ENCODE peak calls at places on chromosomes 3 and 15, in seven cellular contexts. Q, L, N, P, V, S and G are unnamed samples.

GRCh38 chr3:39144095-39144747 is 9.2 kb downstream of the CSRNP1 start:
- DNase-seq in V (no peak), L (peak; percentile 64), Q (no peak), N (no peak), P (no peak), S (no peak), G (no peak)

GRCh38 chr15:66080791-66081475 is 172.6 kb downstream of the MEGF11 start:
- DNase-seq in N (peak; percentile 41), Q (peak; percentile 17), P (peak; percentile 81), L (peak; percentile 58), S (peak; percentile 73), V (peak; percentile 45), G (no peak)

GRCh38 chr3:132380979-132381944 is 36.0 kb upstream of the DNAJC13 start:
- DNase-seq in N (peak; percentile 21), L (no peak), P (peak; percentile 58), V (no peak), Q (no peak), S (no peak), G (no peak)

GRCh38 chr3:24483873-24484272 is 10.8 kb downstream of the THRB start:
- DNase-seq in L (no peak), Q (no peak), P (no peak), N (no peak), S (no peak), V (no peak), G (no peak)

GRCh38 chr3:37320276-37320675 is 145.9 kb upstream of the LRRFIP2 start:
- DNase-seq in V (no peak), S (no peak), P (no peak), Q (no peak), L (no peak), N (no peak), G (no peak)

GRCh38 chr3:49906004-49906860 is 2.6 kb upstream of the MST1R start:
- DNase-seq in N (peak; percentile 31), L (no peak), V (peak; percentile 19), S (no peak), P (peak; percentile 84), Q (peak; percentile 81), G (peak; percentile 82)

GRCh38 chr3:184322731-184323487 is 8.5 kb downstream of the EIF4G1 start:
- DNase-seq in Q (no peak), L (no peak), V (no peak), N (peak; percentile 90), S (no peak), P (peak; percentile 70), G (no peak)

GRCh38 chr15:90154861-90155626 is 46.1 kb upstream of the SEMA4B start:
- DNase-seq in Q (no peak), S (no peak), L (peak; percentile 78), N (peak; percentile 76), P (no peak), V (peak; percentile 91), G (no peak)

GRCh38 chr15:90822204-90822955 is 46.0 kb upstream of the FURIN start:
- DNase-seq in L (peak; percentile 25), Q (no peak), P (no peak), S (no peak), V (no peak), N (no peak), G (no peak)

DNA sequence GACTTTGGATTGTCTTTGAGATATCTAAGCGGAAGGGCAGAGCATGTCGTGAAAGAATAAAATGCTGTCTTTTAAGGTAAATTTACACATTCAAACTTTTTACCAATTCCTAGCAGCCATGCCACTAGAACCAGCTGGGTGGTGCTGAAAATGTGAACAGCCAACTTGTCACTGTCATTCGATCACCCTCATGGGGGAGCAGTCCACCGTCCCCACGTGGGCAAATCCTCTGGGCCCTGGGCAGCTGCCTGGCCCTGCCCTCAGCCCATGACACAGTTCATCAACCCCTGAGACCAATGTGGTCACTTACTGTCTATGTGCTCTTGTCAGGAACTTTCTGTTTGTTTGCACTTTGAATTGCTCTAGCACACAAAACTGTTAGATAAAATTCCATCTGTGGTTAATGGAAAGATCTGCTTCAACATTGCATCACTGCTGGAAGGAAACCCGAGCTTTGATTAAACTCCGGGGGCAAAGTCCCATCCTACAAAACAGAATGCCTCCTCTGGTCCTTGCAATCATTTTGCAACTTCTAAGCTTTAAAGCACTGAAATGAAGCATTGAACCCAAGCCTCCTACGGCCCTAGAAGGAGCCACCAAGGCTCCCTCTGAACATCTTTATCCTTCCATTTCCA is 50.1 kb downstream of the PCSK6 start:
- DNase-seq in Q (no peak), S (peak; percentile 19), L (no peak), N (peak; percentile 29), P (peak; percentile 72), V (peak; percentile 22), G (peak; percentile 68)
- TF ChIP-seq CTCF in Q (no peak), S (no peak), L (no peak), N (no peak), P (no peak), V (no peak), G (no peak)

DNA sequence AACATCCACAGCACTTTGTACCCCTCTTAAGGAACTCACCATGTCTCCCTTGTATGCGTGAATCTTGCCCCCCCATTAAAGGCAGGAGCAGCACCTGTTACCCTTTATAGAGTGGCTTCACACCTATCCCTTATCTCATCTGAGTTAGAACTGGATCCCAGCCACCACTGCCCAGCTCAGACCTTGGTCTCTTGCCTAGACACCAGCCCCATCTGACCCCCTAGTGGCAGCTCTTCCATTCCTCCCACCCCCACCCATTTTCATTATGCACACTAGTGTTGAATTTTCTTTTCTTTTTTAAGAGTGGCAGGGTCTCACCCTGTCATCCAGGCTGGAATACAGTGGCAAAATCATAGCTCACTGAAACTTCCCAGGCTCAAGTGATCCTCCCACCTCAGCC is 3.2 kb upstream of the ZFYVE19 start:
- DNase-seq in P (no peak), V (no peak), N (no peak), L (no peak), S (no peak), Q (no peak), G (no peak)
- TF ChIP-seq CTCF in P (no peak), V (peak; percentile 24), N (no peak), L (no peak), S (peak; percentile 10), Q (no peak), G (no peak)

GRCh38 chr15:84108725-84109124 is 126.8 kb upstream of the GOLGA6L4 start:
- DNase-seq in N (peak; percentile 38), L (no peak), P (no peak), Q (no peak), V (peak; percentile 2), S (no peak), G (no peak)
- TF ChIP-seq CTCF in N (peak; percentile 21), L (no peak), P (no peak), Q (no peak), V (peak; percentile 44), S (peak; percentile 69), G (no peak)

DNA sequence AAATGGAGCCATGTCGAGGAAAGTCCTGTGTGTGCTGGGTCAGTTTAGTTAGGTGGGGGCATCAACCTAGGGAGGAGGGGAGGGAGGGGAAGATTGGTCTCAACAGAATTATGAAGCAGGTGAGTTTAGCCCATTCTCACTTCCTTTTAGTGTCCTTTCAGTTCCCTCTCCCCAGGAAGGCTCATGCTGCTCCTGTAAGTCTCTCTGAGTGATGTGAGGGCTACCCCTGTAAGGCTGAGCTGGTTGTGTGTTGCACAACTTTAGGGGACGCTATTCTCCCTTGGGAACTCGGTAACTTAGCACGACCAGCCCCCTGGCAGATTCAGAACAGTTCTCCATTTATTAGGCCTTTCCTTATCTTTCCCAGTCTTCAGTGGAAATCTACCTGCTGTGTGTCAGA is 21.2 kb downstream of the IL5RA start:
- DNase-seq in L (no peak), P (no peak), Q (no peak), N (no peak), V (no peak), S (no peak), G (no peak)
- TF ChIP-seq CTCF in L (no peak), P (no peak), Q (no peak), N (no peak), V (no peak), S (no peak), G (no peak)

DNA sequence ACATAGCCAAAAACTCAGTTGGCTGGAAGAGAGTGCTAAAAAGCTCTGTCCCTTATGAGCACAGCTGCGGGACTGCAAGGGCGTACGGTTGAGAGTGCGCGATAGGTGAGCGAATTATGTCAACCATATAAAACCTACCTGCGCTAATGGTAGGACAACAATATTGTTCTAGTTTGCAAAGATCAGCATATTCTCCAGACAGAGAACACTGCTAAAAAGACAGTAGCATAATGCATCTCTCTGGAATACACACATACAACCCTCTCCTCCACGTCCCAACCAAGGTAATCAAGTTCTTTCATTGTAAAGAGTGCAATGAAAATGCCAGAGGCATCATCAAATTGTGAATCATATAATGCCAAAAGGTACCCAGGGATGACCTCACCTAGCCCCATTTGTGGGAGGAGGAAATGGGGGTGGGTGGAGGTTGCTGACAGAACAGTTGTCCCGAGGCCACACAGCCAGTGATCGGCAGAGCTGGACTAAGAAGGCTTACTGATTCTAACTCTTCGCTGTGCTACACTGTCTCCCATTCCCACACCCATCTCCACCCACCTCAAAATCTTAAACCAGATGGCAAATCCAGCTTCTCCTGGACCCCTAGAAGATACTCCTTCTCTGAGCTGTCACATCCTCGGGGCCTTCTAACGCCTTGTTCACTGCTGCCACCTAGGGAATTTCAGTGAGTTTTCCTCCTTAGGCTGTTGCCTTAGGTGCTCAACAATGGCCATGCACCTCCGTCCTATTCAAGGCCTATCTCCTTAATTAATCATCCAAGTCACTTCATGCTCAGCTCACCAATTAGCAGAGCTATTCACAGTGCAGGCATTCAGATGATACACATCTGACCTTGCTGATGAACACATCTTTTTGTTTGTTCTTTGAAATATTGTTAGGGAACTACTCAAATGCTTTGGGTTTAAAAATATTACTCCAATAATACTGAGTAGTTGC is 60.7 kb downstream of the RPL22L1 start:
- DNase-seq in S (peak; percentile 68), V (peak; percentile 74), Q (no peak), P (no peak), L (no peak), N (peak; percentile 88), G (no peak)
- TF ChIP-seq CTCF in S (peak; percentile 91), V (peak; percentile 82), Q (peak; percentile 39), P (peak; percentile 46), L (no peak), N (peak; percentile 87), G (peak; percentile 1)

GRCh38 chr15:98855067-98855814 is 152.4 kb downstream of the PGPEP1L start:
- DNase-seq in P (no peak), V (no peak), Q (no peak), N (no peak), L (no peak), S (no peak), G (no peak)
- TF ChIP-seq CTCF in P (no peak), V (no peak), Q (no peak), N (no peak), L (no peak), S (peak; percentile 76), G (no peak)

GRCh38 chr3:182704926-182705325 is 88.4 kb upstream of the ATP11B start:
- DNase-seq in N (no peak), P (no peak), L (no peak), Q (no peak), S (no peak), V (no peak), G (no peak)
- TF ChIP-seq CTCF in N (no peak), P (no peak), L (no peak), Q (no peak), S (no peak), V (no peak), G (no peak)

GRCh38 chr15:84878504-84878903 is 6.0 kb upstream of the SLC28A1 start:
- DNase-seq in L (peak; percentile 82), P (no peak), S (no peak), N (peak; percentile 55), Q (peak; percentile 82), V (peak; percentile 30), G (no peak)
- TF ChIP-seq CTCF in L (peak; percentile 36), P (peak; percentile 66), S (peak; percentile 71), N (peak; percentile 63), Q (peak; percentile 75), V (peak; percentile 76), G (peak; percentile 66)